ENCODE peak calls at places on chromosomes 7 and 10, in four cellular contexts. X is NCI-H1105 treated with DMSO at 0.1 percent for 48 hours, Q is nucleus accumbens, G is COR-L47. I is an unnamed sample.

GRCh38 chr7:28900311-28900710 is 57.8 kb downstream of the TRIL start:
- DNase-seq in X (no peak), Q (no peak), G (no peak), I (no peak)

GRCh38 chr7:112213735-112214134 is 7.2 kb downstream of the ZNF277 start:
- DNase-seq in X (no peak), Q (no peak), G (no peak), I (no peak)

GRCh38 chr10:47020491-47020890 is 109.3 kb downstream of the PTPN20 start:
- DNase-seq in Q (no peak), G (no peak), X (no peak), I (no peak)

GRCh38 chr7:112207106-112207592 is 654 bp downstream of the ZNF277 start:
- DNase-seq in X (no peak), G (peak; percentile 8), Q (no peak), I (no peak)

GRCh38 chr10:102945989-102946388 is 27.9 kb downstream of the CNNM2 start:
- DNase-seq in Q (no peak), G (no peak), X (no peak), I (no peak)

GRCh38 chr10:123398180-123398591 is 244.0 kb downstream of the BUB3 start:
- DNase-seq in X (no peak), G (no peak), Q (no peak), I (no peak)

GRCh38 chr7:54349259-54349658 is 192.9 kb upstream of the VSTM2A start:
- DNase-seq in Q (no peak), X (no peak), G (no peak), I (no peak)

GRCh38 chr7:36862685-36863375 is 138.5 kb upstream of the AOAH start:
- DNase-seq in X (peak; percentile 32), Q (no peak), G (peak; percentile 12), I (no peak)

GRCh38 chr10:29600821-29601220 is 34.0 kb downstream of the SVIL start:
- DNase-seq in X (no peak), G (no peak), Q (no peak), I (no peak)

GRCh38 chr10:30059209-30060107 is at the start of gene JCAD:
- DNase-seq in X (no peak), G (no peak), Q (peak; percentile 35), I (peak; percentile 4)

GRCh38 chr10:122154733-122155366 is 116.2 kb upstream of the BTBD16 start:
- DNase-seq in Q (peak; percentile 70), X (no peak), G (no peak), I (peak; percentile 57)

GRCh38 chr7:149477494-149478443 is 16.9 kb upstream of the ZNF777 start:
- DNase-seq in Q (no peak), X (no peak), G (no peak), I (no peak)

GRCh38 chr10:50275650-50276235 is 24.4 kb upstream of the ASAH2 start:
- DNase-seq in G (no peak), Q (peak; percentile 12), X (no peak), I (peak; percentile 25)

GRCh38 chr10:68598978-68599753 is 39.0 kb downstream of the TET1 start:
- DNase-seq in G (peak; percentile 73), Q (peak; percentile 32), X (peak; percentile 46), I (no peak)

GRCh38 chr7:37205451-37205850 is 243.2 kb downstream of the ELMO1 start:
- DNase-seq in G (no peak), Q (no peak), X (no peak), I (no peak)

GRCh38 chr7:123769371-123769770 is 20.6 kb upstream of the WASL start:
- DNase-seq in Q (no peak), X (no peak), G (no peak), I (no peak)

GRCh38 chr10:33055636-33056035 is 97.6 kb upstream of the ITGB1 start:
- DNase-seq in X (no peak), G (no peak), Q (no peak), I (no peak)

GRCh38 chr10:86366033-86366901 is at the start of gene GRID1:
- DNase-seq in G (no peak), X (peak; percentile 24), Q (peak; percentile 73), I (peak; percentile 81)

GRCh38 chr7:80837345-80837744 is 81.5 kb downstream of the SEMA3C start:
- DNase-seq in G (no peak), X (no peak), Q (no peak), I (no peak)

GRCh38 chr7:111753968-111754367 is 191.7 kb upstream of the IMMP2L start:
- DNase-seq in X (no peak), Q (no peak), G (no peak), I (peak; percentile 20)

GRCh38 chr10:97937928-97938327 is 88.3 kb downstream of the GOLGA7B start:
- DNase-seq in Q (no peak), G (no peak), X (no peak), I (no peak)

GRCh38 chr7:14691597-14692203 is 210.9 kb downstream of the DGKB start:
- DNase-seq in Q (peak; percentile 40), G (no peak), X (peak; percentile 42), I (peak; percentile 57)

GRCh38 chr10:122780391-122780790 is 65.3 kb downstream of the CUZD1 start:
- DNase-seq in Q (no peak), G (no peak), X (no peak), I (no peak)

GRCh38 chr7:95960706-95961244 is 188.4 kb downstream of the DYNC1I1 start:
- DNase-seq in G (no peak), Q (no peak), X (peak; percentile 12), I (no peak)

GRCh38 chr7:14236834-14237233 is 247.4 kb upstream of the ETV1 start:
- DNase-seq in Q (no peak), X (no peak), G (no peak), I (no peak)

GRCh38 chr7:29812185-29812876 is 6.0 kb downstream of the WIPF3 start:
- DNase-seq in Q (no peak), G (peak; percentile 33), X (no peak), I (no peak)

GRCh38 chr10:491667-492424 is 197.6 kb downstream of the DIP2C start:
- DNase-seq in Q (no peak), G (no peak), X (no peak), I (no peak)

GRCh38 chr7:140646931-140647647 is 6.5 kb upstream of the DENND2A start:
- DNase-seq in Q (peak; percentile 54), G (peak; percentile 78), X (peak; percentile 69), I (peak; percentile 34)

GRCh38 chr10:88523739-88524400 is 59.2 kb downstream of the RNLS start:
- DNase-seq in X (no peak), G (no peak), Q (no peak), I (no peak)

GRCh38 chr10:48929413-48929990 is 10.1 kb downstream of the LRRC18 start:
- DNase-seq in X (no peak), G (no peak), Q (no peak), I (no peak)

GRCh38 chr10:101358706-101359300 is 4.8 kb downstream of the BTRC start:
- DNase-seq in G (no peak), Q (no peak), X (no peak), I (no peak)

GRCh38 chr10:107732045-107732444 is 567.5 kb upstream of the SORCS1 start:
- DNase-seq in Q (no peak), X (no peak), G (no peak), I (no peak)

GRCh38 chr7:154675560-154675959 is 327.4 kb downstream of the PAXIP1 start:
- DNase-seq in G (no peak), X (no peak), Q (no peak), I (no peak)

GRCh38 chr10:74628136-74628535 is 198.3 kb upstream of the KAT6B start:
- DNase-seq in G (no peak), X (no peak), Q (no peak), I (no peak)

GRCh38 chr10:120415709-120416330 is 41.2 kb upstream of the PLPP4 start:
- DNase-seq in X (no peak), G (no peak), Q (no peak), I (no peak)